ENCODE peak calls at places on chromosomes 1 and 21, in six cellular contexts. M, C, F, G, E and W are unnamed samples.

GRCh38 chr1:151762941-151763921 is at the start of gene MRPL9:
- DNase-seq in F (peak), G (peak), E (peak), C (peak), M (peak), W (peak)

GRCh38 chr1:156368157-156368658 is 803 bp upstream of the RHBG start:
- DNase-seq in G (no peak), E (no peak), M (no peak), C (peak), F (no peak), W (no peak)

GRCh38 chr1:94816030-94816429 is 4.1 kb upstream of the SLC44A3 start:
- DNase-seq in C (no peak), G (no peak), F (no peak), M (no peak), E (no peak), W (no peak)

GRCh38 chr1:55965981-55966461 is 613.3 kb downstream of the PLPP3 start:
- DNase-seq in M (no peak), C (no peak), E (no peak), G (no peak), F (no peak), W (no peak)

GRCh38 chr21:45224189-45224938 is 63.3 kb downstream of the POFUT2 start:
- DNase-seq in F (no peak), E (no peak), M (no peak), G (no peak), C (no peak), W (no peak)

GRCh38 chr1:6419803-6420593 is at the start of gene HES2:
- DNase-seq in E (peak), M (no peak), G (peak), F (no peak), C (no peak), W (no peak)

GRCh38 chr1:25800538-25801377 is 765 bp downstream of the SELENON start:
- DNase-seq in C (no peak), E (no peak), M (no peak), F (no peak), G (no peak), W (no peak)

GRCh38 chr1:112866151-112866550 is 89.8 kb downstream of the SLC16A1 start:
- DNase-seq in E (peak), F (no peak), G (no peak), C (peak), M (no peak), W (no peak)

GRCh38 chr1:175158133-175158532 is 34.4 kb downstream of the KIAA0040 start:
- DNase-seq in E (no peak), C (no peak), M (no peak), F (no peak), G (no peak), W (no peak)

GRCh38 chr1:112957133-112957812 is 1.3 kb upstream of the SLC16A1 start:
- DNase-seq in G (no peak), E (no peak), M (no peak), F (no peak), C (peak), W (peak)

GRCh38 chr1:198185759-198186158 is 29.0 kb downstream of the NEK7 start:
- DNase-seq in C (no peak), F (no peak), M (no peak), G (no peak), E (no peak), W (no peak)

GRCh38 chr1:162404550-162405160 is 7.3 kb downstream of the SH2D1B start:
- DNase-seq in C (peak), G (no peak), M (no peak), E (no peak), F (no peak), W (no peak)

GRCh38 chr1:210369425-210369824 is 40.7 kb downstream of the HHAT start:
- DNase-seq in E (no peak), C (no peak), G (no peak), F (no peak), M (no peak), W (no peak)

GRCh38 chr1:230979952-230980351 is 1.1 kb downstream of the ARV1 start:
- DNase-seq in M (no peak), C (no peak), F (no peak), E (no peak), G (no peak), W (no peak)

GRCh38 chr1:230979389-230979716 is 459 bp downstream of the ARV1 start:
- DNase-seq in F (no peak), C (no peak), M (no peak), E (no peak), G (no peak), W (no peak)

GRCh38 chr1:230977781-230978490 is 725 bp downstream of the TTC13 start:
- DNase-seq in F (peak), G (peak), E (peak), M (no peak), C (no peak), W (no peak)

GRCh38 chr1:230976825-230977747 is 1.6 kb downstream of the TTC13 start:
- DNase-seq in C (no peak), M (no peak), G (no peak), E (no peak), F (no peak), W (no peak)

GRCh38 chr1:230978491-230979388 is at the start of the genes ARV1 and TTC13:
- DNase-seq in G (peak), C (peak), F (peak), E (peak), M (peak), W (peak)
- TF ChIP-seq CTCF in G (no peak), C (peak), F (peak), E (peak), M (no peak), W (peak)

GRCh38 chr1:18667333-18667732 is 36.7 kb downstream of the PAX7 start:
- DNase-seq in C (no peak), E (no peak), G (no peak), F (no peak), M (no peak), W (no peak)

GRCh38 chr1:18668750-18669404 is 38.2 kb downstream of the PAX7 start:
- DNase-seq in F (no peak), G (no peak), M (no peak), E (peak), C (no peak), W (no peak)

GRCh38 chr1:18668051-18668450 is 37.4 kb downstream of the PAX7 start:
- DNase-seq in E (peak), C (no peak), M (no peak), G (no peak), F (no peak), W (no peak)

GRCh38 chr1:18673976-18674375 is 43.3 kb downstream of the PAX7 start:
- DNase-seq in M (no peak), E (no peak), C (no peak), G (no peak), F (no peak), W (no peak)

GRCh38 chr1:18670267-18670910 is 39.7 kb downstream of the PAX7 start:
- DNase-seq in C (no peak), F (no peak), G (no peak), M (no peak), E (no peak), W (no peak)
- TF ChIP-seq CTCF in C (no peak), F (no peak), G (no peak), M (no peak), E (no peak), W (no peak)

GRCh38 chr1:158972841-158973240 is 36.9 kb upstream of the IFI16 start:
- DNase-seq in G (no peak), E (no peak), F (no peak), M (no peak), C (no peak), W (no peak)
- TF ChIP-seq CTCF in G (no peak), E (no peak), F (no peak), M (no peak), C (no peak), W (no peak)

GRCh38 chr1:15848929-15849774 is 1.6 kb downstream of the SPEN start:
- DNase-seq in E (peak), F (peak), G (peak), C (peak), M (peak), W (peak)

GRCh38 chr1:15847893-15848142 is 311 bp downstream of the SPEN start:
- DNase-seq in M (no peak), E (no peak), C (no peak), F (no peak), G (no peak), W (no peak)

GRCh38 chr1:15848143-15848928 is 829 bp downstream of the SPEN start:
- DNase-seq in E (no peak), C (no peak), F (peak), G (peak), M (no peak), W (no peak)

GRCh38 chr1:15849775-15850449 is 2.4 kb downstream of the SPEN start:
- DNase-seq in F (no peak), C (peak), G (peak), M (no peak), E (peak), W (no peak)

GRCh38 chr1:15847100-15847892 is at the start of gene SPEN:
- DNase-seq in F (peak), G (peak), E (peak), C (peak), M (peak), W (peak)
- TF ChIP-seq CTCF in F (no peak), G (no peak), E (no peak), C (no peak), M (no peak), W (no peak)

GRCh38 chr21:30126575-30126974 is 40.0 kb downstream of the CLDN17 start:
- DNase-seq in M (no peak), F (no peak), G (no peak), E (no peak), C (no peak), W (no peak)
- TF ChIP-seq CTCF in M (no peak), F (no peak), G (no peak), E (no peak), C (no peak), W (no peak)

DNA sequence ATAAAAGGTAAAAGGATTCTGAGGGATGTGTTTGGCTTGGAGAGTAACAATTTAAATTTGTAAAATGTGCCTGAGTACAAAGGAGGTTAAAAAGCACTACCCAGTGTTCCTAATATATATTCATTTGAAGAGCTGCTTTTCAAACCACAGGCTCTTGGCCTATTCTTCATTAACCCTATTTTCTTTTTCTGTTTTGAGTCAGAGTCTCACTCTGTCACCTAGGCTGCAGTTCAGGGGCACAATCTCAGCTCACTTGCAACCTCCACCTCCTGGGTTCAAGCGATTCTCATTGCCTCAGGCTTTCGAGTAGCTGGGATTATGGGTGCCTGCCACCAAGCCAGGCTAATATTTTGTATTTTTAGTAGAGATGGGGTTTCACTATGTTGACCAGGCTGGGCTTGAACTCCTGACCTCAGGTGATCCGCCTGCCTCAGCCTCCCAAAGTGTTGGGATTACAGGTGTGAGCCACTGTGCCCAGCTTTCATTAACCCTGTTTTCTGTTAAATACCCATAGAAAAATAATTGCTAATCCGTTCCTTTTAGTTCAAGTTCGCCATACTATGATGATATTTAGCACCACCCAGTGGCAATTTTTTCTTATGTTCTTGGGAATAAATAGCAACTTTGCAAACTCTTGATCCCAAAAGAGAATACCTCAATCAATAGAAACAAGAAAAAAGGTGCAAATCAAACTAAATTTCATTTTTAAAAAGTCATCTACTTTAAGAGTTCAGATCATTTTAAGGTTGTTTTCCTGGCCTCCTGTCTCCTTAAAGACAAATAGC is 30.5 kb downstream of the ZBTB8OS start:
- DNase-seq in G (no peak), M (no peak), E (no peak), C (peak), F (no peak), W (no peak)
- TF ChIP-seq CTCF in G (no peak), M (no peak), E (peak), C (peak), F (no peak), W (peak)

GRCh38 chr1:154337253-154337894 is 12.0 kb downstream of the ATP8B2 start:
- DNase-seq in C (no peak), E (no peak), G (no peak), F (no peak), M (no peak), W (no peak)

GRCh38 chr1:154334647-154335350 is 9.5 kb downstream of the ATP8B2 start:
- DNase-seq in G (peak), C (peak), E (peak), F (peak), M (peak), W (peak)

GRCh38 chr1:154338875-154339274 is 13.6 kb downstream of the ATP8B2 start:
- DNase-seq in E (no peak), F (no peak), G (no peak), M (no peak), C (no peak), W (no peak)

GRCh38 chr1:154330669-154331068 is 5.3 kb downstream of the ATP8B2 start:
- DNase-seq in E (no peak), F (no peak), M (no peak), G (no peak), C (no peak), W (no peak)

GRCh38 chr1:154335351-154335714 is 10.0 kb downstream of the ATP8B2 start:
- DNase-seq in E (no peak), C (no peak), F (no peak), G (no peak), M (no peak), W (no peak)
- TF ChIP-seq CTCF in E (peak), C (peak), F (no peak), G (peak), M (no peak), W (no peak)

DNA sequence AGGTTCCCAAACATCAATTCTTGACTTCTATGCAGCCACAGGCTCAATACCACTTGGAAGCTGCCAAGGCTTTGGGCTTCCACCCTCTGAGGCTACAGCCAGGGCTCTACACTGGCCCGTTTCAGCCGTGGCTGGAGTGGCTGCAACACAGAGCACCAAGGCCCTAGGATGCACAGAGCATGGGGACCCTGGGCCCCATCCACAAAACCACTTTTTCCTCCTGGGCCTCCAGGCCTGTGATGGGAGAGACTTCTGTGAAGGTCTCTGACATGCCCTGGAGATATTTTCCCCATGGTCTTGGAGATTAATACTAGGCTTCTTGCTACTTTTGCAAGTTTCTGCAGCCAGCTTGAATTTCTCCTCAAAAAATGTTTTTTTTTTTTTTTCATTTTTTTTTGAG is 655.4 kb upstream of the ZP4 start:
- DNase-seq in M (no peak), F (no peak), E (no peak), G (no peak), C (no peak), W (no peak)
- TF ChIP-seq CTCF in M (no peak), F (no peak), E (no peak), G (no peak), C (no peak), W (no peak)